ENCODE peak calls at places on chromosomes 4 and X, in six cellular contexts. W is adrenal gland; Z is effector CD4-positive, alpha-beta T cell; E is CD4-positive, alpha-beta T cell; H is AG08396; C is GM03348. M is an unnamed sample.
A peak's percentile ranks its signal among the peaks of the same experiment; 100 is the strongest.

GRCh38 chrX:16222123-16222522 is 54.8 kb downstream of the MAGEB17 start:
- DNase-seq in W (no peak), Z (no peak), E (no peak), H (no peak), C (peak; percentile 13), M (no peak)

GRCh38 chr4:1824746-1825145 is 31.2 kb downstream of the LETM1 start:
- DNase-seq in W (no peak), Z (no peak), E (no peak), H (no peak), C (no peak), M (no peak)

GRCh38 chr4:169128902-169129301 is 118.8 kb upstream of the CBR4 start:
- DNase-seq in W (no peak), Z (no peak), E (no peak), H (no peak), C (peak; percentile 36), M (no peak)

GRCh38 chrX:130523460-130524394 is 121.9 kb downstream of the RBMX2 start:
- DNase-seq in W (peak; percentile 48), Z (no peak), E (no peak), H (peak; percentile 23), C (peak; percentile 41), M (no peak)

GRCh38 chr4:182918044-182918607 is 940 bp upstream of the DCTD start:
- DNase-seq in W (no peak), Z (no peak), E (no peak), H (no peak), C (no peak), M (no peak)

GRCh38 chr4:121773873-121774272 is 8.9 kb upstream of the SMIM43 start:
- DNase-seq in W (no peak), Z (no peak), E (no peak), H (no peak), C (no peak), M (no peak)

GRCh38 chr4:163662761-163663160 is 168.3 kb downstream of the TMA16 start:
- DNase-seq in W (no peak), Z (no peak), E (no peak), H (no peak), C (no peak), M (no peak)

GRCh38 chr4:73615613-73616012 is 4.6 kb downstream of the RASSF6 start:
- DNase-seq in W (no peak), Z (no peak), E (no peak), H (no peak), C (no peak), M (no peak)

GRCh38 chrX:93673056-93673868 is at the start of gene NAP1L3:
- DNase-seq in W (peak; percentile 74), Z (peak; percentile 31), E (peak; percentile 22), H (peak; percentile 69), C (peak; percentile 78), M (peak; percentile 8)

GRCh38 chrX:57772637-57773036 is 92.6 kb upstream of the NLRP2B start:
- DNase-seq in W (no peak), Z (no peak), E (no peak), H (no peak), C (no peak), M (no peak)

GRCh38 chrX:109855501-109855900 is 122.4 kb upstream of the ACSL4 start:
- DNase-seq in W (no peak), Z (no peak), E (no peak), H (no peak), C (no peak), M (no peak)

GRCh38 chr4:13918110-13918509 is 290.6 kb upstream of the BOD1L1 start:
- DNase-seq in W (no peak), Z (no peak), E (no peak), H (peak; percentile 67), C (peak; percentile 69), M (no peak)

GRCh38 chr4:78734451-78735003 is 41.6 kb upstream of the BMP2K start:
- DNase-seq in W (no peak), Z (no peak), E (no peak), H (no peak), C (no peak), M (no peak)

GRCh38 chr4:120156115-120156718 is 89.6 kb upstream of the MAD2L1 start:
- DNase-seq in W (peak; percentile 29), Z (peak; percentile 25), E (no peak), H (no peak), C (peak; percentile 25), M (peak; percentile 2)

GRCh38 chrX:66676990-66677389 is 38.1 kb upstream of the EDA2R start:
- DNase-seq in W (no peak), Z (no peak), E (no peak), H (peak; percentile 13), C (peak; percentile 11), M (no peak)

GRCh38 chr4:176959980-176960379 is 167.3 kb upstream of the VEGFC start:
- DNase-seq in W (no peak), Z (no peak), E (no peak), H (no peak), C (no peak), M (no peak)

GRCh38 chr4:14130551-14130950 is 503.0 kb upstream of the BOD1L1 start:
- DNase-seq in W (no peak), Z (no peak), E (no peak), H (peak; percentile 17), C (peak; percentile 13), M (no peak)

GRCh38 chrX:103663921-103664320 is 22.6 kb downstream of the MORF4L2 start:
- DNase-seq in W (no peak), Z (no peak), E (no peak), H (no peak), C (no peak), M (no peak)

GRCh38 chr4:9762823-9763475 is 18.5 kb upstream of the DRD5 start:
- DNase-seq in W (peak; percentile 74), Z (no peak), E (no peak), H (peak; percentile 51), C (peak; percentile 84), M (peak; percentile 76)

GRCh38 chrX:15269618-15270521 is at the start of gene ASB9:
- DNase-seq in W (peak; percentile 22), Z (no peak), E (peak; percentile 1), H (peak; percentile 39), C (peak; percentile 55), M (no peak)

GRCh38 chrX:41085883-41086626 is 810 bp downstream of the USP9X start:
- DNase-seq in W (peak; percentile 69), Z (peak; percentile 35), E (peak; percentile 11), H (peak; percentile 68), C (peak; percentile 54), M (peak; percentile 7)

GRCh38 chr4:115334736-115335411 is 221.5 kb upstream of the NDST4 start:
- DNase-seq in W (no peak), Z (no peak), E (no peak), H (no peak), C (no peak), M (no peak)

GRCh38 chr4:105186701-105187158 is 40.1 kb downstream of the TET2 start:
- DNase-seq in W (peak; percentile 35), Z (no peak), E (no peak), H (peak; percentile 10), C (peak; percentile 8), M (no peak)

GRCh38 chrX:12974217-12974796 is 603 bp upstream of the TMSB4X start:
- DNase-seq in W (no peak), Z (peak; percentile 30), E (no peak), H (peak; percentile 54), C (peak; percentile 80), M (no peak)

GRCh38 chr4:52298444-52298843 is 247.3 kb downstream of the SPATA18 start:
- DNase-seq in W (no peak), Z (no peak), E (no peak), H (no peak), C (no peak), M (no peak)

GRCh38 chr4:87118826-87119225 is 101.6 kb downstream of the KLHL8 start:
- DNase-seq in W (no peak), Z (no peak), E (no peak), H (peak; percentile 57), C (no peak), M (peak; percentile 10)

GRCh38 chrX:48474127-48474526 is 1.9 kb upstream of the FTSJ1 start:
- DNase-seq in W (no peak), Z (no peak), E (no peak), H (no peak), C (no peak), M (no peak)

GRCh38 chr4:148651991-148652390 is 209.8 kb upstream of the NR3C2 start:
- DNase-seq in W (no peak), Z (no peak), E (no peak), H (no peak), C (no peak), M (no peak)

GRCh38 chr4:93407493-93408275 is 420.9 kb upstream of the ATOH1 start:
- DNase-seq in W (no peak), Z (no peak), E (no peak), H (no peak), C (no peak), M (no peak)

GRCh38 chr4:126719803-126720202 is 913.0 kb upstream of the INTU start:
- DNase-seq in W (no peak), Z (no peak), E (no peak), H (no peak), C (no peak), M (no peak)

GRCh38 chr4:138217567-138217966 is 24.6 kb downstream of the SLC7A11 start:
- DNase-seq in W (no peak), Z (no peak), E (no peak), H (no peak), C (no peak), M (no peak)

GRCh38 chr4:146647615-146648383 is 9.1 kb downstream of the POU4F2 start:
- DNase-seq in W (no peak), Z (no peak), E (no peak), H (no peak), C (no peak), M (no peak)

GRCh38 chr4:109334129-109334528 is 31.7 kb upstream of the COL25A1 start:
- DNase-seq in W (no peak), Z (no peak), E (no peak), H (no peak), C (no peak), M (no peak)

GRCh38 chr4:107034982-107035710 is 967 bp downstream of the DKK2 start:
- DNase-seq in W (no peak), Z (no peak), E (no peak), H (peak; percentile 31), C (peak; percentile 60), M (no peak)